ENCODE peak calls at places on chromosomes 6 and 20, in nine cellular contexts. One of them, this sample, is unnamed.

GRCh38 chr6:10659697-10660348 is 34.6 kb downstream of the C6orf52 start:
- DNase-seq in HL-60: no peak
- DNase-seq in psoas muscle: no peak
- DNase-seq in H1: no peak
- DNase-seq in transverse colon: no peak
- DNase-seq in esophagus squamous epithelium: no peak
- DNase-seq in prostate gland: no peak
- DNase-seq in right lobe of liver: no peak
- DNase-seq in pancreas: no peak
- DNase-seq in this sample: no peak

GRCh38 chr20:9916776-9917175 is 77.9 kb upstream of the PAK5 start:
- DNase-seq in HL-60: no peak
- DNase-seq in psoas muscle: no peak
- DNase-seq in H1: no peak
- DNase-seq in transverse colon: no peak
- DNase-seq in esophagus squamous epithelium: no peak
- DNase-seq in prostate gland: no peak
- DNase-seq in right lobe of liver: no peak
- DNase-seq in pancreas: no peak
- DNase-seq in this sample: no peak

GRCh38 chr6:36968266-36968977 is 13.9 kb downstream of the PI16 start:
- DNase-seq in HL-60: no peak
- DNase-seq in psoas muscle: peak
- DNase-seq in H1: no peak
- DNase-seq in transverse colon: peak
- DNase-seq in esophagus squamous epithelium: no peak
- DNase-seq in prostate gland: peak
- DNase-seq in right lobe of liver: peak
- DNase-seq in pancreas: no peak
- DNase-seq in this sample: peak

GRCh38 chr6:131792091-131792496 is 15.7 kb upstream of the ENPP1 start:
- DNase-seq in HL-60: no peak
- DNase-seq in psoas muscle: no peak
- DNase-seq in H1: no peak
- DNase-seq in transverse colon: no peak
- DNase-seq in esophagus squamous epithelium: no peak
- DNase-seq in prostate gland: no peak
- DNase-seq in right lobe of liver: no peak
- DNase-seq in pancreas: no peak
- DNase-seq in this sample: no peak

GRCh38 chr6:142728910-142729481 is 216.0 kb downstream of the HIVEP2 start:
- DNase-seq in HL-60: peak
- DNase-seq in psoas muscle: no peak
- DNase-seq in H1: no peak
- DNase-seq in transverse colon: no peak
- DNase-seq in esophagus squamous epithelium: no peak
- DNase-seq in prostate gland: no peak
- DNase-seq in right lobe of liver: no peak
- DNase-seq in pancreas: no peak
- DNase-seq in this sample: no peak

GRCh38 chr20:34942301-34942700 is 13.3 kb downstream of the GSS start:
- DNase-seq in HL-60: no peak
- DNase-seq in psoas muscle: no peak
- DNase-seq in H1: no peak
- DNase-seq in transverse colon: no peak
- DNase-seq in esophagus squamous epithelium: no peak
- DNase-seq in prostate gland: no peak
- DNase-seq in right lobe of liver: no peak
- DNase-seq in pancreas: no peak
- DNase-seq in this sample: no peak

GRCh38 chr20:52766645-52767435 is 205.3 kb upstream of the TSHZ2 start:
- DNase-seq in HL-60: no peak
- DNase-seq in psoas muscle: no peak
- DNase-seq in H1: no peak
- DNase-seq in transverse colon: no peak
- DNase-seq in esophagus squamous epithelium: no peak
- DNase-seq in prostate gland: no peak
- DNase-seq in right lobe of liver: no peak
- DNase-seq in pancreas: no peak
- DNase-seq in this sample: no peak

GRCh38 chr20:11366660-11367059 is 551.0 kb upstream of the BTBD3 start:
- DNase-seq in HL-60: no peak
- DNase-seq in psoas muscle: no peak
- DNase-seq in H1: no peak
- DNase-seq in transverse colon: no peak
- DNase-seq in esophagus squamous epithelium: no peak
- DNase-seq in prostate gland: no peak
- DNase-seq in right lobe of liver: no peak
- DNase-seq in pancreas: no peak
- DNase-seq in this sample: no peak

DNA sequence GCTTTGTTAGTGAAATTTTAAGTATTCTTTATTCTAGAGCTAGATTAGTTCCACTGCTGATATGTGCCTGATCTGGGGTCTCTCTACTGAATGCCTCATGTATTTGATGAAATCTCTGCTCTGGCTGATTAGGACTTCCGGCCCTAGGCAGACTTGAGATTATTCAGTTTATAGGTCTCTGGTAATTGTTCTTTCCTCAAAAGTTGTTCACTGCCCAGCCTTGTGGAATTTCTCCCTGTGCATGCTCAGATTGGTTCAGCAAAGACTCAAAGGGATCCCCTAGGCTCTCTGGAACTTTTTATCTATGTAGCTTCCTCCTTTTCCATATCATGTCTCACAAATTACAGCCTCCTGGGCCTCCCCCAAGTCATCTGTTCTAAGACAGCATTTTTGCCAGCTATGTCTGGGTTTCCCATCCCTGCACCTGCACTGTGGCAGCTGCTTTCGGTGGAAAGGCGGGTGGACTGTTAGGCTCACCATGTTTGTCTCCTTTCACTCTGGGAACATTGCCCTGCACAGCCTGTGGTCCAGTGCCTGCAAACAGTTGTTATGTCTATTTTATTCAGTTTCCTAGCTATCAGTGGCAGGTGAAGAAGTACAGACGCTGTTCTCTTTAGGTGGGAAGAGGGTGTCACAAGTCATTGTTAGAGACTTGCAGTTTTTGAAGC is 73.7 kb downstream of the RPP40 start:
- DNase-seq in HL-60: no peak
- DNase-seq in psoas muscle: no peak
- DNase-seq in H1: no peak
- DNase-seq in transverse colon: no peak
- DNase-seq in esophagus squamous epithelium: no peak
- DNase-seq in prostate gland: no peak
- DNase-seq in right lobe of liver: no peak
- DNase-seq in pancreas: no peak
- DNase-seq in this sample: no peak
- H3K27ac ChIP-seq in HL-60: no peak
- H3K27ac ChIP-seq in psoas muscle: no peak
- H3K27ac ChIP-seq in H1: no peak
- H3K27ac ChIP-seq in transverse colon: no peak
- H3K27ac ChIP-seq in esophagus squamous epithelium: no peak
- H3K27ac ChIP-seq in prostate gland: no peak
- H3K27ac ChIP-seq in right lobe of liver: no peak
- H3K27ac ChIP-seq in pancreas: no peak
- H3K27ac ChIP-seq in this sample: no peak

DNA sequence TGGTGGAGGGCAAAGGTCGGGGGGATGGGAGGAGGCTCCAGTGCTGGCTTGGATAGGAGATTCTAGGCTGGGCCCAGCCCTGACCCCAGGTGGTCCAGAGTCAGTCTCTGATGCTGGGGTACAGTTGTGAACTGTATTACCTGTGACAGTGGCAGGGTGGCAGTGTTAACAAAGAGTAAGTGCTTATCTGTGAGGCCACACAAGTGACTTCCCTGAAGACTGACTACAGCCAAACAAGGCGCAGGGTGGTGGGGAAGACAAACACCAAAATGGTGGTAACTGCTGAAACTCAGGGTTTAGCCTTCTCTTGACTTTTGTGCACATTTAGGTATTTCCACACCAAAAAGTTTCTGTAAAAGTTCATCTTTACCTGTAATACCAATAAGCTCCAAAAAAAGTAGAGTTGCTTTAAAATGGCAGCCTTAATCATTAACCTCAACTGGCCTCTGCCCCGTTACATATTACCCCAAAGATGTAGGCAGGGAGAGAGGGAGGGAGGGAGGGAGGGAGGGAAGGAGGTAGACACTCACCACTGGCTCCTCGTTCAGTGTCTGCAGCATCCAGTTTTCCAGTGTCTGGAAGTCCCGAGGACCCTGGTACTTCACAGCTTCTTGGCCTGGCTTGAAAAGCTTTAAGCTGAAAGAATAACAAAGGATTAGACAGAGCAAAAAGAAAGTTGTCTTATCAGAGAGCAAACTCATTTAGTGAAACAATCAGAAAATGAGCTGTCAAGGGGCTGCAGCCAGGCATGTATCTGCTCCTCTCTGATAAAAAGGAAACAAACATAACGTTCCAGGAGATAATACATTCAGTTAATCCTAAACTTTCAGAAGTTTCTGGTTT is 11.3 kb downstream of the TXNDC5 start:
- DNase-seq in HL-60: no peak
- DNase-seq in psoas muscle: no peak
- DNase-seq in H1: no peak
- DNase-seq in transverse colon: peak
- DNase-seq in esophagus squamous epithelium: no peak
- DNase-seq in prostate gland: no peak
- DNase-seq in right lobe of liver: no peak
- DNase-seq in pancreas: no peak
- DNase-seq in this sample: no peak
- TF ChIP-seq CTCF in HL-60: no peak
- TF ChIP-seq CTCF in psoas muscle: no peak
- TF ChIP-seq CTCF in H1: peak
- TF ChIP-seq CTCF in transverse colon: no peak
- TF ChIP-seq CTCF in esophagus squamous epithelium: no peak
- TF ChIP-seq CTCF in prostate gland: peak
- TF ChIP-seq CTCF in right lobe of liver: peak
- TF ChIP-seq CTCF in pancreas: no peak
- TF ChIP-seq CTCF in this sample: no peak

GRCh38 chr6:90098637-90099036 is 198.0 kb downstream of the BACH2 start:
- DNase-seq in HL-60: no peak
- DNase-seq in psoas muscle: no peak
- DNase-seq in H1: no peak
- DNase-seq in transverse colon: no peak
- DNase-seq in esophagus squamous epithelium: no peak
- DNase-seq in prostate gland: no peak
- DNase-seq in right lobe of liver: no peak
- DNase-seq in pancreas: no peak
- DNase-seq in this sample: no peak

GRCh38 chr6:90097357-90097756 is 199.3 kb downstream of the BACH2 start:
- DNase-seq in HL-60: no peak
- DNase-seq in psoas muscle: no peak
- DNase-seq in H1: no peak
- DNase-seq in transverse colon: no peak
- DNase-seq in esophagus squamous epithelium: no peak
- DNase-seq in prostate gland: no peak
- DNase-seq in right lobe of liver: no peak
- DNase-seq in pancreas: no peak
- DNase-seq in this sample: no peak

GRCh38 chr6:90096818-90097217 is 199.8 kb downstream of the BACH2 start:
- DNase-seq in HL-60: no peak
- DNase-seq in psoas muscle: no peak
- DNase-seq in H1: no peak
- DNase-seq in transverse colon: no peak
- DNase-seq in esophagus squamous epithelium: no peak
- DNase-seq in prostate gland: no peak
- DNase-seq in right lobe of liver: no peak
- DNase-seq in pancreas: no peak
- DNase-seq in this sample: no peak

GRCh38 chr6:90100059-90100665 is 196.5 kb downstream of the BACH2 start:
- DNase-seq in HL-60: no peak
- DNase-seq in psoas muscle: no peak
- DNase-seq in H1: no peak
- DNase-seq in transverse colon: no peak
- DNase-seq in esophagus squamous epithelium: no peak
- DNase-seq in prostate gland: no peak
- DNase-seq in right lobe of liver: no peak
- DNase-seq in pancreas: no peak
- DNase-seq in this sample: no peak

GRCh38 chr6:90098025-90098474 is 198.6 kb downstream of the BACH2 start:
- DNase-seq in HL-60: no peak
- DNase-seq in psoas muscle: peak
- DNase-seq in H1: no peak
- DNase-seq in transverse colon: peak
- DNase-seq in esophagus squamous epithelium: no peak
- DNase-seq in prostate gland: peak
- DNase-seq in right lobe of liver: no peak
- DNase-seq in pancreas: peak
- DNase-seq in this sample: peak
- H3K27ac ChIP-seq in HL-60: peak
- H3K27ac ChIP-seq in psoas muscle: peak
- H3K27ac ChIP-seq in H1: no peak
- H3K27ac ChIP-seq in transverse colon: peak
- H3K27ac ChIP-seq in esophagus squamous epithelium: peak
- H3K27ac ChIP-seq in prostate gland: peak
- H3K27ac ChIP-seq in right lobe of liver: no peak
- H3K27ac ChIP-seq in pancreas: no peak
- H3K27ac ChIP-seq in this sample: peak

GRCh38 chr6:90687751-90688380 is 101.0 kb upstream of the MAP3K7 start:
- DNase-seq in HL-60: no peak
- DNase-seq in psoas muscle: no peak
- DNase-seq in H1: no peak
- DNase-seq in transverse colon: no peak
- DNase-seq in esophagus squamous epithelium: no peak
- DNase-seq in prostate gland: no peak
- DNase-seq in right lobe of liver: no peak
- DNase-seq in pancreas: no peak
- DNase-seq in this sample: no peak

GRCh38 chr6:90689172-90689571 is 102.3 kb upstream of the MAP3K7 start:
- DNase-seq in HL-60: no peak
- DNase-seq in psoas muscle: no peak
- DNase-seq in H1: no peak
- DNase-seq in transverse colon: no peak
- DNase-seq in esophagus squamous epithelium: no peak
- DNase-seq in prostate gland: no peak
- DNase-seq in right lobe of liver: no peak
- DNase-seq in pancreas: no peak
- DNase-seq in this sample: no peak

GRCh38 chr6:90695316-90695715 is 108.4 kb upstream of the MAP3K7 start:
- DNase-seq in HL-60: no peak
- DNase-seq in psoas muscle: no peak
- DNase-seq in H1: no peak
- DNase-seq in transverse colon: no peak
- DNase-seq in esophagus squamous epithelium: no peak
- DNase-seq in prostate gland: no peak
- DNase-seq in right lobe of liver: no peak
- DNase-seq in pancreas: no peak
- DNase-seq in this sample: no peak

GRCh38 chr6:90694802-90695201 is 107.9 kb upstream of the MAP3K7 start:
- DNase-seq in HL-60: no peak
- DNase-seq in psoas muscle: no peak
- DNase-seq in H1: no peak
- DNase-seq in transverse colon: no peak
- DNase-seq in esophagus squamous epithelium: no peak
- DNase-seq in prostate gland: no peak
- DNase-seq in right lobe of liver: no peak
- DNase-seq in pancreas: no peak
- DNase-seq in this sample: no peak

DNA sequence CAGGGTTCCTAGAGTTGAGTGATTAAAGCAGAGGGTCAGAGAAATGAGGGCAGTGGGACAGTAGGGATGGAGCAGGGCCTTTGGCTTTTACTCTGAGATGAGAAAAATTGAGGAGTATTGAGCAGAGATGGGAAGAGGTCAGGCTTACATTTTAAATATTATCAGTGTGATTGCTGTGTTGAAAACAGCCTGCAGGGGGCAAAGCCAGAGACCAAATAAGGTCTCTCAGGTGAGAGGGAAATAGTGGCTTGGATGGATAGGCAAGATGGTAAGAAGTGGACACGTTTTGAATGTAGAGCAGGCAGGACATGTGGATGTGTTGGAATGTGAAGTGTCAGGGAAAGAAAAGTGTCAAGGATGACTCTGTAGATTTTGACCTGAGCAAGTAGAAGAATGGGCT is 105.0 kb upstream of the MAP3K7 start:
- DNase-seq in HL-60: no peak
- DNase-seq in psoas muscle: no peak
- DNase-seq in H1: no peak
- DNase-seq in transverse colon: no peak
- DNase-seq in esophagus squamous epithelium: no peak
- DNase-seq in prostate gland: no peak
- DNase-seq in right lobe of liver: no peak
- DNase-seq in pancreas: no peak
- DNase-seq in this sample: no peak
- TF ChIP-seq CTCF in HL-60: no peak
- TF ChIP-seq CTCF in psoas muscle: no peak
- TF ChIP-seq CTCF in H1: peak
- TF ChIP-seq CTCF in transverse colon: peak
- TF ChIP-seq CTCF in esophagus squamous epithelium: no peak
- TF ChIP-seq CTCF in prostate gland: no peak
- TF ChIP-seq CTCF in right lobe of liver: no peak
- TF ChIP-seq CTCF in pancreas: no peak
- TF ChIP-seq CTCF in this sample: no peak